ENCODE peak calls at places on chromosome X, in nine cellular contexts. One of them, this sample, is unnamed.

GRCh38 chrX:43562372-43562771 is 93.7 kb upstream of the MAOA start:
- DNase-seq in choroid plexus epithelial cell: peak
- DNase-seq in heart left ventricle: no peak
- DNase-seq in type B pancreatic cell: no peak
- DNase-seq in progenitor cell of endocrine pancreas: no peak
- DNase-seq in endodermal cell: no peak
- DNase-seq in neural crest cell: no peak
- DNase-seq in psoas muscle: no peak
- DNase-seq in epithelial cell of esophagus: no peak
- DNase-seq in this sample: no peak

GRCh38 chrX:56025872-56026571 is 206.1 kb upstream of the KLF8 start:
- DNase-seq in psoas muscle: no peak
- DNase-seq in choroid plexus epithelial cell: no peak
- DNase-seq in neural crest cell: no peak
- DNase-seq in type B pancreatic cell: no peak
- DNase-seq in endodermal cell: no peak
- DNase-seq in epithelial cell of esophagus: no peak
- DNase-seq in heart left ventricle: no peak
- DNase-seq in progenitor cell of endocrine pancreas: no peak
- DNase-seq in this sample: no peak

GRCh38 chrX:44828008-44828605 is 15.7 kb upstream of the DUSP21 start:
- DNase-seq in choroid plexus epithelial cell: peak
- DNase-seq in type B pancreatic cell: no peak
- DNase-seq in endodermal cell: no peak
- DNase-seq in progenitor cell of endocrine pancreas: no peak
- DNase-seq in psoas muscle: peak
- DNase-seq in heart left ventricle: no peak
- DNase-seq in neural crest cell: no peak
- DNase-seq in epithelial cell of esophagus: peak
- DNase-seq in this sample: peak

GRCh38 chrX:48961585-48962091 is 4.2 kb upstream of the OTUD5 start:
- DNase-seq in endodermal cell: no peak
- DNase-seq in epithelial cell of esophagus: no peak
- DNase-seq in choroid plexus epithelial cell: peak
- DNase-seq in psoas muscle: no peak
- DNase-seq in type B pancreatic cell: no peak
- DNase-seq in neural crest cell: no peak
- DNase-seq in progenitor cell of endocrine pancreas: no peak
- DNase-seq in heart left ventricle: peak
- DNase-seq in this sample: peak

GRCh38 chrX:39996561-39996960 is 101.2 kb downstream of the BCOR start:
- DNase-seq in epithelial cell of esophagus: no peak
- DNase-seq in heart left ventricle: no peak
- DNase-seq in choroid plexus epithelial cell: no peak
- DNase-seq in neural crest cell: no peak
- DNase-seq in progenitor cell of endocrine pancreas: no peak
- DNase-seq in endodermal cell: no peak
- DNase-seq in type B pancreatic cell: no peak
- DNase-seq in psoas muscle: no peak
- DNase-seq in this sample: no peak

GRCh38 chrX:52574416-52575275 is 57.8 kb upstream of the XAGE1B start:
- DNase-seq in psoas muscle: no peak
- DNase-seq in endodermal cell: peak
- DNase-seq in choroid plexus epithelial cell: peak
- DNase-seq in heart left ventricle: no peak
- DNase-seq in epithelial cell of esophagus: peak
- DNase-seq in type B pancreatic cell: no peak
- DNase-seq in progenitor cell of endocrine pancreas: no peak
- DNase-seq in neural crest cell: peak
- DNase-seq in this sample: peak

GRCh38 chrX:100944601-100945000 is 15.9 kb upstream of the XKRX start:
- DNase-seq in endodermal cell: no peak
- DNase-seq in choroid plexus epithelial cell: peak
- DNase-seq in neural crest cell: no peak
- DNase-seq in psoas muscle: no peak
- DNase-seq in type B pancreatic cell: no peak
- DNase-seq in epithelial cell of esophagus: no peak
- DNase-seq in progenitor cell of endocrine pancreas: no peak
- DNase-seq in heart left ventricle: no peak
- DNase-seq in this sample: no peak

GRCh38 chrX:147848009-147848408 is 63.7 kb upstream of the FMR1 start:
- DNase-seq in choroid plexus epithelial cell: no peak
- DNase-seq in heart left ventricle: no peak
- DNase-seq in endodermal cell: no peak
- DNase-seq in epithelial cell of esophagus: no peak
- DNase-seq in psoas muscle: no peak
- DNase-seq in progenitor cell of endocrine pancreas: no peak
- DNase-seq in type B pancreatic cell: no peak
- DNase-seq in neural crest cell: no peak
- DNase-seq in this sample: no peak

GRCh38 chrX:72126539-72127140 is 5.1 kb downstream of the RTL5 start:
- DNase-seq in epithelial cell of esophagus: peak
- DNase-seq in type B pancreatic cell: peak
- DNase-seq in progenitor cell of endocrine pancreas: peak
- DNase-seq in psoas muscle: peak
- DNase-seq in endodermal cell: peak
- DNase-seq in choroid plexus epithelial cell: peak
- DNase-seq in heart left ventricle: peak
- DNase-seq in neural crest cell: peak
- DNase-seq in this sample: peak

GRCh38 chrX:56309881-56310280 is 77.7 kb downstream of the KLF8 start:
- DNase-seq in epithelial cell of esophagus: peak
- DNase-seq in heart left ventricle: no peak
- DNase-seq in endodermal cell: no peak
- DNase-seq in psoas muscle: no peak
- DNase-seq in type B pancreatic cell: no peak
- DNase-seq in neural crest cell: no peak
- DNase-seq in progenitor cell of endocrine pancreas: no peak
- DNase-seq in choroid plexus epithelial cell: no peak
- DNase-seq in this sample: no peak

GRCh38 chrX:13376857-13377441 is 57.1 kb upstream of the ATXN3L start:
- DNase-seq in endodermal cell: no peak
- DNase-seq in type B pancreatic cell: no peak
- DNase-seq in progenitor cell of endocrine pancreas: no peak
- DNase-seq in psoas muscle: no peak
- DNase-seq in choroid plexus epithelial cell: peak
- DNase-seq in neural crest cell: no peak
- DNase-seq in epithelial cell of esophagus: peak
- DNase-seq in heart left ventricle: peak
- DNase-seq in this sample: peak

GRCh38 chrX:346034-346813 is 27.6 kb upstream of the GTPBP6 start:
- DNase-seq in epithelial cell of esophagus: no peak
- DNase-seq in progenitor cell of endocrine pancreas: no peak
- DNase-seq in neural crest cell: no peak
- DNase-seq in choroid plexus epithelial cell: no peak
- DNase-seq in psoas muscle: no peak
- DNase-seq in endodermal cell: no peak
- DNase-seq in heart left ventricle: peak
- DNase-seq in type B pancreatic cell: no peak
- DNase-seq in this sample: no peak

GRCh38 chrX:135625995-135626394 is 87.4 kb upstream of the CT45A1 start:
- DNase-seq in endodermal cell: peak
- DNase-seq in heart left ventricle: no peak
- DNase-seq in neural crest cell: no peak
- DNase-seq in epithelial cell of esophagus: peak
- DNase-seq in psoas muscle: no peak
- DNase-seq in choroid plexus epithelial cell: peak
- DNase-seq in progenitor cell of endocrine pancreas: no peak
- DNase-seq in type B pancreatic cell: no peak
- DNase-seq in this sample: peak

GRCh38 chrX:154436597-154437397 is at the start of gene GDI1:
- DNase-seq in progenitor cell of endocrine pancreas: no peak
- DNase-seq in heart left ventricle: peak
- DNase-seq in choroid plexus epithelial cell: no peak
- DNase-seq in psoas muscle: peak
- DNase-seq in type B pancreatic cell: no peak
- DNase-seq in neural crest cell: peak
- DNase-seq in epithelial cell of esophagus: peak
- DNase-seq in endodermal cell: peak
- DNase-seq in this sample: peak

GRCh38 chrX:129346574-129346973 is 176.7 kb downstream of the SMARCA1 start:
- DNase-seq in heart left ventricle: no peak
- DNase-seq in endodermal cell: no peak
- DNase-seq in type B pancreatic cell: no peak
- DNase-seq in epithelial cell of esophagus: no peak
- DNase-seq in progenitor cell of endocrine pancreas: no peak
- DNase-seq in neural crest cell: no peak
- DNase-seq in choroid plexus epithelial cell: no peak
- DNase-seq in psoas muscle: no peak
- DNase-seq in this sample: no peak

GRCh38 chrX:129347291-129347690 is 176.0 kb downstream of the SMARCA1 start:
- DNase-seq in epithelial cell of esophagus: no peak
- DNase-seq in heart left ventricle: no peak
- DNase-seq in endodermal cell: peak
- DNase-seq in type B pancreatic cell: no peak
- DNase-seq in psoas muscle: no peak
- DNase-seq in progenitor cell of endocrine pancreas: no peak
- DNase-seq in choroid plexus epithelial cell: no peak
- DNase-seq in neural crest cell: no peak
- DNase-seq in this sample: no peak
- TF ChIP-seq CTCF in epithelial cell of esophagus: no peak
- TF ChIP-seq CTCF in heart left ventricle: no peak
- TF ChIP-seq CTCF in endodermal cell: peak
- TF ChIP-seq CTCF in type B pancreatic cell: peak
- TF ChIP-seq CTCF in psoas muscle: no peak
- TF ChIP-seq CTCF in progenitor cell of endocrine pancreas: peak
- TF ChIP-seq CTCF in choroid plexus epithelial cell: peak
- TF ChIP-seq CTCF in neural crest cell: peak
- TF ChIP-seq CTCF in this sample: no peak

GRCh38 chrX:70500826-70501225 is 56.2 kb downstream of the DLG3 start:
- DNase-seq in type B pancreatic cell: no peak
- DNase-seq in heart left ventricle: no peak
- DNase-seq in choroid plexus epithelial cell: no peak
- DNase-seq in epithelial cell of esophagus: no peak
- DNase-seq in neural crest cell: no peak
- DNase-seq in psoas muscle: no peak
- DNase-seq in progenitor cell of endocrine pancreas: no peak
- DNase-seq in endodermal cell: no peak
- DNase-seq in this sample: no peak

GRCh38 chrX:70494441-70494840 is 49.8 kb downstream of the DLG3 start:
- DNase-seq in endodermal cell: peak
- DNase-seq in psoas muscle: no peak
- DNase-seq in neural crest cell: no peak
- DNase-seq in heart left ventricle: no peak
- DNase-seq in progenitor cell of endocrine pancreas: no peak
- DNase-seq in epithelial cell of esophagus: peak
- DNase-seq in type B pancreatic cell: no peak
- DNase-seq in choroid plexus epithelial cell: no peak
- DNase-seq in this sample: no peak

GRCh38 chrX:70497026-70497425 is 52.4 kb downstream of the DLG3 start:
- DNase-seq in epithelial cell of esophagus: no peak
- DNase-seq in choroid plexus epithelial cell: no peak
- DNase-seq in progenitor cell of endocrine pancreas: no peak
- DNase-seq in neural crest cell: no peak
- DNase-seq in endodermal cell: no peak
- DNase-seq in type B pancreatic cell: no peak
- DNase-seq in psoas muscle: no peak
- DNase-seq in heart left ventricle: no peak
- DNase-seq in this sample: no peak

GRCh38 chrX:70498129-70498528 is 53.5 kb downstream of the DLG3 start:
- DNase-seq in progenitor cell of endocrine pancreas: no peak
- DNase-seq in neural crest cell: no peak
- DNase-seq in psoas muscle: no peak
- DNase-seq in endodermal cell: no peak
- DNase-seq in type B pancreatic cell: no peak
- DNase-seq in choroid plexus epithelial cell: no peak
- DNase-seq in epithelial cell of esophagus: no peak
- DNase-seq in heart left ventricle: no peak
- DNase-seq in this sample: no peak

DNA sequence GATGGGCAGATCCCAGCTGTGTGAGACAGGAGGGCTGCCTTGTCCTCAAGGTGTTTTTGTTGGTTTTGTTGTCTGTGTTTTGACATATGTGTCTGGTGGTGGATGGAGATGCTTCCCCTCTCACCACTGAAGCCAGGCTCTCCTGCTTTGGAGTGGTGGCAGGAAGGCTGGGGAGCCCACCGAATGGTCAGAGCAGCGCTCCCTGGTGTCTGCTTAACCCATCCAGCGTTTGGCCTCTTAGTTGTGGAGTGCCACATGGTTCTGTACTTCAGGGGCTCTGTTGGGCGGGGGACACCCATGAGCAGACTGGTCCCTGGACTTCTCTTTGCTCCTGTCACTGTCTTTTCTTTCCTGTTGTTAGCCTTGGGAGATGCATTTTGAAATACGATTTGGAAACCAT is 51.9 kb downstream of the DLG3 start:
- DNase-seq in psoas muscle: no peak
- DNase-seq in neural crest cell: no peak
- DNase-seq in endodermal cell: no peak
- DNase-seq in epithelial cell of esophagus: no peak
- DNase-seq in heart left ventricle: no peak
- DNase-seq in type B pancreatic cell: no peak
- DNase-seq in choroid plexus epithelial cell: no peak
- DNase-seq in progenitor cell of endocrine pancreas: no peak
- DNase-seq in this sample: no peak
- TF ChIP-seq CTCF in psoas muscle: no peak
- TF ChIP-seq CTCF in neural crest cell: no peak
- TF ChIP-seq CTCF in endodermal cell: peak
- TF ChIP-seq CTCF in epithelial cell of esophagus: no peak
- TF ChIP-seq CTCF in heart left ventricle: no peak
- TF ChIP-seq CTCF in type B pancreatic cell: no peak
- TF ChIP-seq CTCF in choroid plexus epithelial cell: no peak
- TF ChIP-seq CTCF in progenitor cell of endocrine pancreas: no peak
- TF ChIP-seq CTCF in this sample: no peak

GRCh38 chrX:150643271-150643670 is 49.9 kb upstream of the MTMR1 start:
- DNase-seq in type B pancreatic cell: no peak
- DNase-seq in choroid plexus epithelial cell: peak
- DNase-seq in epithelial cell of esophagus: peak
- DNase-seq in heart left ventricle: no peak
- DNase-seq in neural crest cell: no peak
- DNase-seq in psoas muscle: no peak
- DNase-seq in endodermal cell: no peak
- DNase-seq in progenitor cell of endocrine pancreas: no peak
- DNase-seq in this sample: peak
- TF ChIP-seq CTCF in type B pancreatic cell: no peak
- TF ChIP-seq CTCF in choroid plexus epithelial cell: peak
- TF ChIP-seq CTCF in epithelial cell of esophagus: no peak
- TF ChIP-seq CTCF in heart left ventricle: no peak
- TF ChIP-seq CTCF in neural crest cell: no peak
- TF ChIP-seq CTCF in psoas muscle: no peak
- TF ChIP-seq CTCF in endodermal cell: no peak
- TF ChIP-seq CTCF in progenitor cell of endocrine pancreas: no peak
- TF ChIP-seq CTCF in this sample: peak

DNA sequence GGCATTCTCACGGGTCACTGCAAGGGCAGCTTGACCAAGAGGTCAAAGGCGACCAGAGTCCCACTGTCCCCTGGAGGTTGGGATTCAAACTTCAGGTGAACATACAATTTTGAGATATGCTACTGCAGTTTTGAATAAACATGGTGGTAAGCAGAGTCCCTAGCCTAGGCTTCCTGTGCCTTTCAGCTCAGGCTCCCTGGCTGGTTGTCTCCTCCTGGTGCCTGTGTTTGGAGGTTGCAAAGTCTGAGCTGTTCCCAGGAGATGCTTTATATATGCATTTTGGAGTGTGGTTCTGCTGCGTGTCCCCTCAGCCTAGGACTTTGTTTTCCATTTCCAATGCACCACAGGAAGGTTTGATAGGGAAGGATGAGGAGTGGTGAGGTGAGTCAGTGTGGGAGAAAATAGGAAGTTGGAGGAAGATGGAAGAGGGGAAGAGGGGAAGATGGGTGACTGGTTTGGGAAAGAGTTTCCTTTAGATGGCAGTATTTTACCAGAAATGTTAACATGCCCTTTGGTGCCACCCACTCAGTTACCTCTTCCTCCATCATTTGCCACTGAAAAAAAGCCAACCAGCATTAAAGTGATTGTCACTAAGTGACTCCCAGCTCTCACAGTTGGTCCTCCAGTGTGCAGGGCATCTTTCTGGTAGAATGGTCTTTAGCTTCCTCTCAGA is 211.7 kb upstream of the AGTR2 start:
- DNase-seq in neural crest cell: no peak
- DNase-seq in type B pancreatic cell: no peak
- DNase-seq in heart left ventricle: no peak
- DNase-seq in endodermal cell: no peak
- DNase-seq in progenitor cell of endocrine pancreas: no peak
- DNase-seq in psoas muscle: no peak
- DNase-seq in choroid plexus epithelial cell: no peak
- DNase-seq in epithelial cell of esophagus: peak
- DNase-seq in this sample: no peak
- TF ChIP-seq CTCF in neural crest cell: no peak
- TF ChIP-seq CTCF in type B pancreatic cell: no peak
- TF ChIP-seq CTCF in heart left ventricle: no peak
- TF ChIP-seq CTCF in endodermal cell: peak
- TF ChIP-seq CTCF in progenitor cell of endocrine pancreas: no peak
- TF ChIP-seq CTCF in psoas muscle: no peak
- TF ChIP-seq CTCF in choroid plexus epithelial cell: no peak
- TF ChIP-seq CTCF in epithelial cell of esophagus: no peak
- TF ChIP-seq CTCF in this sample: no peak